ENCODE peak calls at places on chromosomes 13 and 19, in ten cellular contexts. R, M, V, L, N, S, K, J, U and W are unnamed samples.

GRCh38 chr13:68176486-68176885 is 946.4 kb upstream of the PCDH9 start:
- DNase-seq in R (peak; percentile 76), M (no peak), V (no peak), L (peak; percentile 33), N (no peak), S (peak; percentile 1), K (no peak), J (no peak), U (no peak), W (no peak)

GRCh38 chr13:34019870-34020269 is 201.9 kb downstream of the RFC3 start:
- DNase-seq in R (no peak), M (peak; percentile 42), V (no peak), L (no peak), N (no peak), S (no peak), K (no peak), J (no peak), U (no peak), W (no peak)

GRCh38 chr19:5803441-5803751 is 1.5 kb upstream of the NRTN start:
- DNase-seq in R (no peak), M (no peak), V (no peak), L (no peak), N (no peak), S (no peak), K (no peak), J (no peak), U (no peak), W (no peak)

GRCh38 chr13:48818495-48818961 is 157.2 kb upstream of the FNDC3A start:
- DNase-seq in R (peak; percentile 96), M (peak; percentile 29), V (no peak), L (peak; percentile 87), N (no peak), S (peak; percentile 92), K (no peak), J (no peak), U (no peak), W (no peak)

GRCh38 chr19:22901431-22902130 is 69.5 kb downstream of the ZNF723 start:
- DNase-seq in R (no peak), M (no peak), V (no peak), L (no peak), N (no peak), S (no peak), K (no peak), J (peak; percentile 65), U (no peak), W (no peak)

GRCh38 chr13:62294210-62294609 is 878.6 kb upstream of the PCDH20 start:
- DNase-seq in R (peak; percentile 2), M (no peak), V (no peak), L (no peak), N (no peak), S (no peak), K (no peak), J (no peak), U (no peak), W (no peak)

GRCh38 chr13:33797622-33798021 is 20.3 kb upstream of the RFC3 start:
- DNase-seq in R (peak; percentile 18), M (no peak), V (no peak), L (peak; percentile 16), N (no peak), S (peak; percentile 45), K (no peak), J (no peak), U (no peak), W (no peak)

GRCh38 chr13:42973581-42973980 is 18.5 kb downstream of the EPSTI1 start:
- DNase-seq in R (no peak), M (no peak), V (no peak), L (no peak), N (no peak), S (no peak), K (no peak), J (no peak), U (no peak), W (no peak)

GRCh38 chr13:41401371-41401770 is 56.0 kb upstream of the RGCC start:
- DNase-seq in R (no peak), M (no peak), V (no peak), L (no peak), N (no peak), S (no peak), K (no peak), J (no peak), U (no peak), W (no peak)

GRCh38 chr13:80189889-80190597 is 150.9 kb downstream of the SPRY2 start:
- DNase-seq in R (no peak), M (no peak), V (no peak), L (no peak), N (no peak), S (no peak), K (no peak), J (no peak), U (no peak), W (no peak)

GRCh38 chr13:50459046-50459445 is 384.4 kb downstream of the DLEU7 start:
- DNase-seq in R (no peak), M (peak; percentile 4), V (no peak), L (no peak), N (no peak), S (no peak), K (no peak), J (no peak), U (no peak), W (no peak)

GRCh38 chr19:4977299-4978174 is 8.6 kb downstream of the KDM4B start:
- DNase-seq in R (peak; percentile 92), M (peak; percentile 68), V (no peak), L (peak; percentile 45), N (no peak), S (peak; percentile 98), K (no peak), J (no peak), U (no peak), W (peak; percentile 92)

GRCh38 chr13:63124863-63125262 is 1709.2 kb upstream of the PCDH20 start:
- DNase-seq in R (peak; percentile 31), M (no peak), V (no peak), L (no peak), N (no peak), S (peak; percentile 37), K (no peak), J (no peak), U (no peak), W (peak; percentile 49)

GRCh38 chr13:31278874-31279273 is 79.1 kb downstream of the B3GLCT start:
- DNase-seq in R (no peak), M (no peak), V (no peak), L (no peak), N (no peak), S (no peak), K (no peak), J (no peak), U (no peak), W (no peak)

GRCh38 chr19:42088471-42089190 is 12.7 kb downstream of the ZNF574 start:
- DNase-seq in R (peak; percentile 79), M (no peak), V (no peak), L (peak; percentile 36), N (no peak), S (peak; percentile 78), K (no peak), J (no peak), U (no peak), W (peak; percentile 72)

DNA sequence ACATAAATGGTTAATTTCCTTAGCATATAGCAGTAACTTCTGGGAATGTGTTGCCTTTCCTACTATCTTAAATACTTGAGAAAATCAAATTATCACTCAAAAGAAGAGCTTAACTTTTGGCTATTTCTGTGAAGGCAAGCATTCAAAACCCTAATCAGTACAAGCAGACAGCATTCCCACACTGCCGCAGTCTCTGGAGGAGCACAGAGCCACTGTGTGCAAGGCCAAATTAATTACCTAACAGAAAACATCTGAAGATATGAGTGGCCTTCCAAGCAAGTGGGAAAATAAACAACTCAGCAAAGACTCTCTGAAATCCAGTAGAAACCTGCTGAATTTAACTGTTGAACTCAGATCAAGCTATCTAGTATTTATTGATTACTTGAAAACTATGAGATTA is 68.2 kb downstream of the COL4A1 start:
- DNase-seq in R (peak; percentile 50), M (no peak), V (no peak), L (no peak), N (no peak), S (peak; percentile 37), K (no peak), J (no peak), U (peak; percentile 30), W (peak; percentile 48)
- H3K4me1 ChIP-seq in R (peaks cover 6% of the 10 kb centered on the region), M (no peaks in the 10 kb centered on the region), V (no peaks in the 10 kb centered on the region), L (no peaks in the 10 kb centered on the region), N (no peaks in the 10 kb centered on the region), S (peaks cover 4% of the 10 kb centered on the region), K (no peaks in the 10 kb centered on the region), J (peaks cover 7% of the 10 kb centered on the region), U (peaks cover 100% of the 10 kb centered on the region), W (peaks cover 29% of the 10 kb centered on the region)

GRCh38 chr19:1466461-1467227 is 12.4 kb downstream of the C19orf25 start:
- DNase-seq in R (no peak), M (no peak), V (peak; percentile 18), L (no peak), N (no peak), S (peak; percentile 47), K (no peak), J (no peak), U (no peak), W (peak; percentile 32)
- H3K36me3 ChIP-seq in R (no peaks in the 10 kb centered on the region), M (no peaks in the 10 kb centered on the region), V (no peaks in the 10 kb centered on the region), L (no peaks in the 10 kb centered on the region), N (no peaks in the 10 kb centered on the region), S (no peaks in the 10 kb centered on the region), K (no peaks in the 10 kb centered on the region), J (no peaks in the 10 kb centered on the region), U (no peaks in the 10 kb centered on the region), W (no peaks in the 10 kb centered on the region)

DNA sequence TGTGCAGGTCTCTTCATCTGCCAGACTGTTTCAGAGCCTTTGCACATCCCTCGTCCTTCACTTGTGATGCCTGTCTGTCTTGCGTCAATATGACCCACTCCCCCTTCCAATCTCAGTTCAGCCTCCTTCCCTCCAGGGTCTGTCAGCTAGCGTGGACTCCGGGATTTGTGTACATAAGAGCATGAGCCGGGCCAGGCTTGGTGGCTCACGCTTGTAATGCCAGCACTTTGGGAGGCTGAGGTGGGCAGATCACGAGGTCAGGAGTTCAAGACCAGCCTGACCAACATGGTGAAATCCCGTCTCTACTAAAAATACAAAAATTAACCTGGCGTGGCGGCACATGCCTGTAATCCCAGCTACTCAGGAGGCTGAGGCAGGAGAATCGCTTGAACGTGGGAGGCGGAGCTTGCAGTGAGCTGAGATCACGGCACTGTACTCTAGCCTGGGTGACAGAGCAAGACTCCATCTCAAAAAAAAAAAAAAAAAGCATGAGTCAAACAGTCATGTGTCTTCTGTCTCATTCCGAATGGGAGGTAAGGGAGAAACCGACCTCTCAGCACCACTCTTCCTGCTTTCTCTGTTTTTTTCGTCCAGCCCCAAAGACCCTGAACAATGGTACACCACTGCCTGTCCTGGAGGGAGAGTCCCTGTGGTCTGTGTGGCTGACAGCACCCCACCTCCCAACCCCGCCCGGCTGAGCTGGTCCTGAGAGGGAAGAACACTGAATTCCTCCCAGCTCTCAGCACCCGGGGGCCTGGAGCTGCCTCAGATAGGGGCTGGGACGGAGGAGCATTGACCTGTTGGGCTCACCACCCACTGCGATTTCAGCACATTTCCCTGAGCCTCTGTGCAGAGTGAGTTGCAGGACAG is 2.4 kb upstream of the SIGLEC9 start:
- DNase-seq in R (peak; percentile 48), M (no peak), V (no peak), L (peak; percentile 35), N (no peak), S (peak; percentile 28), K (no peak), J (no peak), U (no peak), W (peak; percentile 37)
- H3K4me1 ChIP-seq in R (no peaks in the 10 kb centered on the region), M (no peaks in the 10 kb centered on the region), V (no peaks in the 10 kb centered on the region), L (peaks cover 5% of the 10 kb centered on the region), N (peaks cover 43% of the 10 kb centered on the region), S (no peaks in the 10 kb centered on the region), K (no peaks in the 10 kb centered on the region), J (no peaks in the 10 kb centered on the region), U (no peaks in the 10 kb centered on the region), W (no peaks in the 10 kb centered on the region)

GRCh38 chr13:29520671-29521070 is 74.8 kb downstream of the SLC7A1 start:
- DNase-seq in R (peak; percentile 37), M (no peak), V (no peak), L (no peak), N (no peak), S (peak; percentile 88), K (no peak), J (no peak), U (no peak), W (peak; percentile 69)
- H3K36me3 ChIP-seq in R (peaks cover 44% of the 10 kb centered on the region), M (peaks cover 63% of the 10 kb centered on the region), V (peaks cover 36% of the 10 kb centered on the region), L (peaks cover 30% of the 10 kb centered on the region), N (peaks cover 79% of the 10 kb centered on the region), S (peaks cover 50% of the 10 kb centered on the region), K (no peaks in the 10 kb centered on the region), J (no peaks in the 10 kb centered on the region), U (peaks cover 64% of the 10 kb centered on the region), W (peaks cover 10% of the 10 kb centered on the region)